ENCODE peak calls at places on chromosomes 2 and 18, in four cellular contexts. Z, H, W and Q are unnamed samples. For H3K4me1, the result is how much of the 10 kb centered on the place peaks cover.

GRCh38 chr18:75797046-75797445 is 369.5 kb upstream of the SMIM21 start:
- DNase-seq in Z (no peak), H (no peak), W (no peak), Q (no peak)

GRCh38 chr2:196515041-196515440 is 124.5 kb upstream of the CCDC150 start:
- DNase-seq in W (no peak), H (no peak), Z (no peak), Q (no peak)

GRCh38 chr2:11945139-11946126 is 199.0 kb downstream of the LPIN1 start:
- DNase-seq in Z (no peak), H (no peak), W (peak), Q (peak)

GRCh38 chr2:161100216-161100615 is 60.0 kb upstream of the TANK start:
- DNase-seq in W (no peak), H (no peak), Z (no peak), Q (no peak)

GRCh38 chr2:123840614-123841013 is 184.5 kb upstream of the CNTNAP5 start:
- DNase-seq in W (no peak), Z (no peak), H (no peak), Q (no peak)

GRCh38 chr18:55633032-55633431 is 45.0 kb upstream of the TCF4 start:
- DNase-seq in H (no peak), Z (no peak), W (no peak), Q (no peak)

GRCh38 chr2:236597629-236598028 is 28.0 kb downstream of the ACKR3 start:
- DNase-seq in Z (no peak), W (no peak), H (no peak), Q (no peak)

GRCh38 chr2:98847853-98848252 is 88.2 kb downstream of the CRACDL start:
- DNase-seq in Z (no peak), H (no peak), W (no peak), Q (no peak)

GRCh38 chr2:222774941-222775340 is 85.9 kb upstream of the ACSL3 start:
- DNase-seq in Z (peak), H (peak), W (no peak), Q (no peak)

GRCh38 chr2:204468689-204469429 is 76.4 kb upstream of the PARD3B start:
- DNase-seq in W (no peak), H (no peak), Z (no peak), Q (no peak)

GRCh38 chr2:187091664-187092063 is 242.7 kb upstream of the ZSWIM2 start:
- DNase-seq in Z (no peak), H (no peak), W (no peak), Q (no peak)

GRCh38 chr2:85888745-85889647 is at the start of gene ST3GAL5:
- DNase-seq in H (peak), Z (peak), W (peak), Q (peak)

GRCh38 chr18:8826971-8827370 is 121.6 kb downstream of the MTCL1 start:
- DNase-seq in W (no peak), Z (no peak), H (no peak), Q (no peak)

GRCh38 chr18:31643003-31643402 is 41.4 kb downstream of the B4GALT6 start:
- DNase-seq in Z (no peak), W (no peak), H (no peak), Q (no peak)

GRCh38 chr2:189142893-189143759 is 36.4 kb downstream of the COL5A2 start:
- DNase-seq in H (peak), W (peak), Z (peak), Q (peak)

GRCh38 chr2:28869494-28870145 is 489 bp downstream of the TRMT61B start:
- DNase-seq in W (no peak), H (no peak), Z (no peak), Q (no peak)

GRCh38 chr2:229043681-229044080 is 227.4 kb downstream of the PID1 start:
- DNase-seq in Z (no peak), W (no peak), H (no peak), Q (no peak)

GRCh38 chr2:29837925-29838324 is 83.5 kb downstream of the ALK start:
- DNase-seq in W (no peak), H (no peak), Z (no peak), Q (no peak)

GRCh38 chr2:241602720-241603119 is 34.2 kb downstream of the THAP4 start:
- DNase-seq in W (no peak), H (no peak), Z (no peak), Q (no peak)

GRCh38 chr2:143128681-143129580 is at the start of gene ARHGAP15:
- DNase-seq in Z (no peak), H (no peak), W (peak), Q (peak)

GRCh38 chr2:203682688-203683130 is 23.7 kb upstream of the CD28 start:
- DNase-seq in Z (no peak), W (no peak), H (no peak), Q (no peak)

GRCh38 chr2:215601990-215602721 is 166.3 kb upstream of the FN1 start:
- DNase-seq in W (no peak), H (no peak), Z (no peak), Q (no peak)

GRCh38 chr2:10028988-10029874 is 14.1 kb upstream of the KLF11 start:
- DNase-seq in W (peak), H (no peak), Z (no peak), Q (no peak)

GRCh38 chr18:79534356-79534755 is 138.6 kb downstream of the NFATC1 start:
- DNase-seq in Z (no peak), H (no peak), W (no peak), Q (no peak)

GRCh38 chr18:28854964-28855363 is 678.0 kb upstream of the CDH2 start:
- DNase-seq in Z (no peak), W (no peak), H (no peak), Q (no peak)

GRCh38 chr2:224630659-224631550 is 45.7 kb upstream of the CUL3 start:
- DNase-seq in Z (no peak), H (no peak), W (peak), Q (no peak)

GRCh38 chr2:195049372-195050031 is 607.5 kb upstream of the SLC39A10 start:
- DNase-seq in H (no peak), Z (no peak), W (no peak), Q (no peak)

GRCh38 chr2:203547356-203547755 is 12.3 kb upstream of the RAPH1 start:
- DNase-seq in H (no peak), Z (no peak), W (no peak), Q (no peak)

GRCh38 chr18:46152436-46152807 is 48.2 kb downstream of the HAUS1 start:
- DNase-seq in Z (no peak), H (peak), W (no peak), Q (no peak)

GRCh38 chr2:65056215-65056989 is at the start of gene CEP68:
- DNase-seq in H (peak), Z (peak), W (peak), Q (peak)

GRCh38 chr18:48928787-48929186 is 22.0 kb downstream of the SMAD7 start:
- DNase-seq in H (no peak), Z (peak), W (no peak), Q (peak)

GRCh38 chr2:225411452-225411851 is 11.9 kb downstream of the NYAP2 start:
- DNase-seq in Z (no peak), W (no peak), H (no peak), Q (no peak)

GRCh38 chr2:220117010-220117409 is 489.6 kb downstream of the SLC4A3 start:
- DNase-seq in H (no peak), Z (no peak), W (no peak), Q (no peak)

GRCh38 chr2:220114443-220114842 is 487.0 kb downstream of the SLC4A3 start:
- DNase-seq in Z (no peak), W (no peak), H (peak), Q (no peak)

DNA sequence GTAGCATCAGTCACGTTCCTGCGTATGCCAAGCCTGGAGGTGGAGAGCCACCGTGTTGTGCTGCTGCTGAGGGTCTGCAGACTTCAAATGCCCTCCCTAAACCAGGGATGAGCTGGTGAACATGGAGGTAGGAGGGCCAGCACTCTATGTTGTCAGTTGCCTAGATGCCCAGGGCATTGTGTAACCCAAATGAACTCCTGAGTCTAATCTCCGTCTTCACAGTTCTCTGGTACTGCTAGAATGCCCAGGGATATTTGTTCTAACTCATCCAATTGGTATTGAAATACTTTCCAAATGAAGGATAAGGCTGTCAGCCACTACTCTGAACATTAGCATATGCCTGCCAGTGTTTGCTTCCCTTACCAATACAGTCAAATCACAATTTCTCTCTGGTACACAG is 492.6 kb downstream of the SLC4A3 start:
- DNase-seq in H (no peak), W (no peak), Z (no peak), Q (no peak)
- TF ChIP-seq SMC3 in H (no peak), W (no peak), Z (no peak), Q (no peak)

GRCh38 chr2:115364078-115364477 is 921.6 kb downstream of the DPP10 start:
- DNase-seq in Z (no peak), H (no peak), W (no peak), Q (no peak)
- TF ChIP-seq MYC in Z (no peak), H (no peak), W (no peak), Q (no peak)

GRCh38 chr2:217313386-217313785 is 453.5 kb upstream of the TNP1 start:
- DNase-seq in H (no peak), Z (no peak), W (no peak), Q (no peak)

GRCh38 chr2:217314021-217314460 is 454.2 kb upstream of the TNP1 start:
- DNase-seq in W (no peak), Z (no peak), H (peak), Q (no peak)

DNA sequence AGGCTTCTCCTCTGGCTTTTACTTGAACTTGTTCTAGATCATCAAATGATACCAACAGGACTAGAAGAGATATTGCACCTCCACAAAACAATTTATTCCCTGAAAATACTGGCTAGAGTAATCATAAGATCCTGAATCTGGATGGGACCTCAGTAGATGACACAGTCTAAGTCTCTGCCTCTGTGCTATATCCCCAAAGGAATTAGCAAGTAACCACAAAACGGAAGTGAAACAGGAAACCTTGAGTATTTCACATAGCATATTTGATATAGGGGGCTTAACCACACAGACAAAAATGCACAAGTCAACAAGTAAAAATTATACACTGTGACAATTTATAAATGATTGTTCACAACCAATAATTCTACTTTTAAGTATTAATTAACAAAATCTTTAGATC is 456.9 kb upstream of the TNP1 start:
- DNase-seq in W (no peak), H (no peak), Z (no peak), Q (peak)
- H3K4me1 ChIP-seq in W (under half), H (under half), Z (under half), Q (under half)

GRCh38 chr2:162149940-162150339 is 2.1 kb downstream of the GCG start:
- DNase-seq in H (no peak), Z (no peak), W (no peak), Q (no peak)
- TF ChIP-seq SMC3 in H (no peak), Z (no peak), W (no peak), Q (no peak)

GRCh38 chr2:131516011-131516410 is 11.7 kb upstream of the CCDC74A start:
- DNase-seq in W (no peak), H (no peak), Z (no peak), Q (no peak)

GRCh38 chr2:131517106-131517831 is 10.4 kb upstream of the CCDC74A start:
- DNase-seq in Z (no peak), H (no peak), W (no peak), Q (no peak)

GRCh38 chr2:131521961-131522781 is 5.5 kb upstream of the CCDC74A start:
- DNase-seq in Z (no peak), W (peak), H (no peak), Q (no peak)

GRCh38 chr2:131519466-131519865 is 8.2 kb upstream of the CCDC74A start:
- DNase-seq in Z (no peak), H (no peak), W (no peak), Q (no peak)

DNA sequence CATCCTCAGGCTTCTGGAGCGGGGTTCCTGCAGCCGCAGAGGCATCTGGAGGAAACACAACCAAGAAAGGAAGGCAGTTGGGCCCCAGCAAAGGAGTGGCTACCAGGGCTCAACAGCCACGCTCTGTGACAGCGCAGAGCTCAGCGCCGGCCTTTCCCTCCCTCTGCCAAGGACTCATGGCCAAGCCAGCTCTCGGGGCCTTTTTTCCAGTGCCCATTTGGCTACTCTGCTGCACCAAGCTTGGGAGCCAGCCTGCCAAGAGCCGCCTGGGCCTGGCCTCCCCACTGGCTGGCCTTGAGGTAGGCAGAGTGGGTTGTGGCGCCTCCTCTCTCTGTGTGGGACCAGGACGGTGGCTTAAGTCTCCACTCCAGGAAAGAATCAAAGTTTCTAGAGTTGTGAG is 7.2 kb upstream of the CCDC74A start:
- DNase-seq in W (no peak), Z (no peak), H (no peak), Q (no peak)
- TF ChIP-seq MYC in W (no peak), Z (no peak), H (no peak), Q (no peak)